ENCODE peak calls at places on chromosomes 6 and 20, in ten cellular contexts. One of them, this sample, is unnamed.

GRCh38 chr20:31862506-31862905 is 7.8 kb downstream of the DUSP15 start:
- DNase-seq in heart left ventricle: no peak
- DNase-seq in GM12865: no peak
- DNase-seq in Peyer's patch: no peak
- DNase-seq in right atrium auricular region: no peak
- DNase-seq in dorsolateral prefrontal cortex: no peak
- DNase-seq in cardiac muscle cell: no peak
- DNase-seq in right lobe of liver: no peak
- DNase-seq in uterus: no peak
- DNase-seq in PC-9: no peak
- DNase-seq in this sample: no peak

GRCh38 chr6:106309766-106310373 is 15.7 kb downstream of the ATG5 start:
- DNase-seq in heart left ventricle: no peak
- DNase-seq in GM12865: no peak
- DNase-seq in Peyer's patch: no peak
- DNase-seq in right atrium auricular region: no peak
- DNase-seq in dorsolateral prefrontal cortex: no peak
- DNase-seq in cardiac muscle cell: peak
- DNase-seq in right lobe of liver: no peak
- DNase-seq in uterus: no peak
- DNase-seq in PC-9: no peak
- DNase-seq in this sample: no peak

GRCh38 chr20:49748525-49748838 is 34.8 kb upstream of the B4GALT5 start:
- DNase-seq in heart left ventricle: no peak
- DNase-seq in GM12865: no peak
- DNase-seq in Peyer's patch: no peak
- DNase-seq in right atrium auricular region: no peak
- DNase-seq in dorsolateral prefrontal cortex: no peak
- DNase-seq in cardiac muscle cell: no peak
- DNase-seq in right lobe of liver: no peak
- DNase-seq in uterus: no peak
- DNase-seq in PC-9: no peak
- DNase-seq in this sample: no peak

GRCh38 chr20:50317116-50317515 is 126.5 kb downstream of the CEBPB start:
- DNase-seq in heart left ventricle: no peak
- DNase-seq in GM12865: no peak
- DNase-seq in Peyer's patch: no peak
- DNase-seq in right atrium auricular region: no peak
- DNase-seq in dorsolateral prefrontal cortex: no peak
- DNase-seq in cardiac muscle cell: no peak
- DNase-seq in right lobe of liver: no peak
- DNase-seq in uterus: no peak
- DNase-seq in PC-9: no peak
- DNase-seq in this sample: no peak

GRCh38 chr20:46122071-46122470 is 4.0 kb downstream of the CD40 start:
- DNase-seq in heart left ventricle: no peak
- DNase-seq in GM12865: no peak
- DNase-seq in Peyer's patch: no peak
- DNase-seq in right atrium auricular region: no peak
- DNase-seq in dorsolateral prefrontal cortex: peak
- DNase-seq in cardiac muscle cell: peak
- DNase-seq in right lobe of liver: no peak
- DNase-seq in uterus: no peak
- DNase-seq in PC-9: peak
- DNase-seq in this sample: peak

GRCh38 chr6:88165877-88166492 is at the start of gene CNR1:
- DNase-seq in heart left ventricle: peak
- DNase-seq in GM12865: peak
- DNase-seq in Peyer's patch: peak
- DNase-seq in right atrium auricular region: no peak
- DNase-seq in dorsolateral prefrontal cortex: peak
- DNase-seq in cardiac muscle cell: peak
- DNase-seq in right lobe of liver: peak
- DNase-seq in uterus: peak
- DNase-seq in PC-9: no peak
- DNase-seq in this sample: no peak

GRCh38 chr6:67285770-67286495 is 1349.1 kb upstream of the ADGRB3 start:
- DNase-seq in heart left ventricle: no peak
- DNase-seq in GM12865: no peak
- DNase-seq in Peyer's patch: no peak
- DNase-seq in right atrium auricular region: no peak
- DNase-seq in dorsolateral prefrontal cortex: no peak
- DNase-seq in cardiac muscle cell: no peak
- DNase-seq in right lobe of liver: no peak
- DNase-seq in uterus: no peak
- DNase-seq in PC-9: no peak
- DNase-seq in this sample: no peak

GRCh38 chr6:228881-229651 is 63.2 kb upstream of the DUSP22 start:
- DNase-seq in heart left ventricle: no peak
- DNase-seq in GM12865: peak
- DNase-seq in Peyer's patch: no peak
- DNase-seq in right atrium auricular region: peak
- DNase-seq in dorsolateral prefrontal cortex: no peak
- DNase-seq in cardiac muscle cell: no peak
- DNase-seq in right lobe of liver: no peak
- DNase-seq in uterus: no peak
- DNase-seq in PC-9: no peak
- DNase-seq in this sample: no peak

DNA sequence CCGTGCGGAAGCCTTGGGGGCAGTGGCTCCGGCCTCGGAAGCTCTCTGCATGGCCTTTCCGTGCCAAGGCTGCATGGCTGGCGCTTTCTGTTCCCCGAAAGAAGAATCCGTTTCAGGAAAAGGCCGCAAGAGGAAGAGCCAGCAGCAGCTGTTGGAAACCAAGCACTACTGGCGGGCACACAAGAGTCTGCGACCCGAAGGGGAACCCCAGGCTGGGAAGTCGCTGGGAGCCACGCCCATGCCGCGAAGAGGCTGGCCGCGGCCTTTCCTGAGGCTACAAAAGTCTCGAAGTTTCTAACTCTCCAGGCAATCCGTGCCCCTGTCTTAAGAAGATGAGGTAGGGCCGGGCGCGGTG is at the start of gene CGAS:
- DNase-seq in heart left ventricle: peak
- DNase-seq in GM12865: peak
- DNase-seq in Peyer's patch: peak
- DNase-seq in right atrium auricular region: peak
- DNase-seq in dorsolateral prefrontal cortex: peak
- DNase-seq in cardiac muscle cell: peak
- DNase-seq in right lobe of liver: peak
- DNase-seq in uterus: peak
- DNase-seq in PC-9: peak
- DNase-seq in this sample: no peak
- H3K4me3 ChIP-seq in heart left ventricle: peak
- H3K4me3 ChIP-seq in GM12865: peak
- H3K4me3 ChIP-seq in Peyer's patch: peak
- H3K4me3 ChIP-seq in right atrium auricular region: peak
- H3K4me3 ChIP-seq in dorsolateral prefrontal cortex: peak
- H3K4me3 ChIP-seq in cardiac muscle cell: peak
- H3K4me3 ChIP-seq in right lobe of liver: peak
- H3K4me3 ChIP-seq in uterus: peak
- H3K4me3 ChIP-seq in PC-9: peak
- H3K4me3 ChIP-seq in this sample: peak

GRCh38 chr20:24783631-24784492 is 165.2 kb upstream of the CST7 start:
- DNase-seq in heart left ventricle: no peak
- DNase-seq in GM12865: peak
- DNase-seq in Peyer's patch: no peak
- DNase-seq in right atrium auricular region: no peak
- DNase-seq in dorsolateral prefrontal cortex: no peak
- DNase-seq in cardiac muscle cell: no peak
- DNase-seq in right lobe of liver: no peak
- DNase-seq in uterus: no peak
- DNase-seq in PC-9: no peak
- DNase-seq in this sample: no peak
- TF ChIP-seq CTCF in heart left ventricle: no peak
- TF ChIP-seq CTCF in GM12865: peak
- TF ChIP-seq CTCF in Peyer's patch: peak
- TF ChIP-seq CTCF in right atrium auricular region: no peak
- TF ChIP-seq CTCF in dorsolateral prefrontal cortex: no peak
- TF ChIP-seq CTCF in cardiac muscle cell: no peak
- TF ChIP-seq CTCF in right lobe of liver: no peak
- TF ChIP-seq CTCF in uterus: no peak
- TF ChIP-seq CTCF in PC-9: no peak
- TF ChIP-seq CTCF in this sample: peak

GRCh38 chr6:31180500-31180899 is 10.0 kb upstream of the POU5F1 start:
- DNase-seq in heart left ventricle: peak
- DNase-seq in GM12865: no peak
- DNase-seq in Peyer's patch: peak
- DNase-seq in right atrium auricular region: no peak
- DNase-seq in dorsolateral prefrontal cortex: no peak
- DNase-seq in cardiac muscle cell: peak
- DNase-seq in right lobe of liver: peak
- DNase-seq in uterus: peak
- DNase-seq in PC-9: no peak
- DNase-seq in this sample: no peak

GRCh38 chr6:31190488-31190887 is 20.0 kb upstream of the POU5F1 start:
- DNase-seq in heart left ventricle: no peak
- DNase-seq in GM12865: peak
- DNase-seq in Peyer's patch: no peak
- DNase-seq in right atrium auricular region: no peak
- DNase-seq in dorsolateral prefrontal cortex: no peak
- DNase-seq in cardiac muscle cell: no peak
- DNase-seq in right lobe of liver: no peak
- DNase-seq in uterus: no peak
- DNase-seq in PC-9: no peak
- DNase-seq in this sample: no peak

GRCh38 chr6:31187780-31188194 is 17.3 kb upstream of the POU5F1 start:
- DNase-seq in heart left ventricle: no peak
- DNase-seq in GM12865: no peak
- DNase-seq in Peyer's patch: no peak
- DNase-seq in right atrium auricular region: no peak
- DNase-seq in dorsolateral prefrontal cortex: no peak
- DNase-seq in cardiac muscle cell: no peak
- DNase-seq in right lobe of liver: no peak
- DNase-seq in uterus: no peak
- DNase-seq in PC-9: no peak
- DNase-seq in this sample: no peak

DNA sequence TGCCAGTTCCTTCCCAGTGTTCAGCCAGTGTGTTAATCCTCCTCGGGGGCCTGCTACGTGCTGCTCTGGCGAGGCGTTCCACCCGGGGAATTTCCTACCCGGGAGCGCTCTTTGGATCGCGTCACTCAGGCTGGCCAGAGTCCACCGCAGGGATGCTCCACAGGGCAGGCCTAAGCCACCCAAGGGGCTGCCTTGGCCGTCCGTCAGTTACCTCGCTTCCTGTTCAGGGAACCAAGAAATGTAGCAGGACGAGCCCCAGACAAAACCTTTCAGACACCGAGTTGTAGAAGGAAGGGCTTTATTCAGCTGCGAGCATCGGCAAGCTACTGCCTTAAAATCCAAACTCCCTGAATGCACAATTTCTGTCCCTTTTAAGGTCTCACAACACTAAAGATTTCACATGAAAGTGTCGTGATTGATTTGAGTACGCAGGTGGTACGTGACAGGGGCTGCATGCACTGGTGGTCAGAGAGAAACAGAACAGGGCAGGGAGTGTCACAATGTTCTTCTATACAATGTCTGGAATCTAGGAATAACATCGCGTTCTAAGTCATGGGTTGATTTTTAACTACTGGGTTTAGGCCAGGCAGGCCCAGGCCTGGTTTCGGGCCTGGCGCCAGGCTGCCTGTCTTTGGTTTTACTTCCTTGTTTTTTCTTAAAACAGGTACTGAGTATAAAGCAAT is 15.7 kb upstream of the POU5F1 start:
- DNase-seq in heart left ventricle: peak
- DNase-seq in GM12865: peak
- DNase-seq in Peyer's patch: no peak
- DNase-seq in right atrium auricular region: peak
- DNase-seq in dorsolateral prefrontal cortex: no peak
- DNase-seq in cardiac muscle cell: no peak
- DNase-seq in right lobe of liver: peak
- DNase-seq in uterus: no peak
- DNase-seq in PC-9: no peak
- DNase-seq in this sample: peak
- H3K4me3 ChIP-seq in heart left ventricle: peak
- H3K4me3 ChIP-seq in GM12865: peak
- H3K4me3 ChIP-seq in Peyer's patch: peak
- H3K4me3 ChIP-seq in right atrium auricular region: peak
- H3K4me3 ChIP-seq in dorsolateral prefrontal cortex: no peak
- H3K4me3 ChIP-seq in cardiac muscle cell: no peak
- H3K4me3 ChIP-seq in right lobe of liver: peak
- H3K4me3 ChIP-seq in uterus: no peak
- H3K4me3 ChIP-seq in PC-9: no peak
- H3K4me3 ChIP-seq in this sample: peak

DNA sequence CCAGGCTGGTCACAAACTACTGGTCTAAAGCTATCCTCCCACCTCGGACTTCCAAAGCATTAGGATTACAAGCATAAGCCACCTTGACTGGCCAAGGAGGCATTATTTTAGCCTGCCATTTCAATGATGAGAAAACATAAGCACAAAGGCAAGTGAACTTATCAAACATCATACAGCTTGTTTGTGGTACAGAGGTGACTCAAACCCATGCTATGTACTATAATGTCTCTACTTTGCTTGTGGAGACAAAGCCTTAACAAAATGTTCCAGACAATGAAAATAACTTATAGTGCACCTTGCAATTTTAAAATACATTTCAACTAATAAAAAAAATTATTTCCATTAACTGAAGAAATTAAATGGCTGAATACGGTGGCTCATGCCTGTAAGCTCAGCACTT is 26.2 kb downstream of the HDAC2 start:
- DNase-seq in heart left ventricle: no peak
- DNase-seq in GM12865: no peak
- DNase-seq in Peyer's patch: no peak
- DNase-seq in right atrium auricular region: no peak
- DNase-seq in dorsolateral prefrontal cortex: no peak
- DNase-seq in cardiac muscle cell: no peak
- DNase-seq in right lobe of liver: no peak
- DNase-seq in uterus: no peak
- DNase-seq in PC-9: no peak
- DNase-seq in this sample: no peak
- TF ChIP-seq CTCF in heart left ventricle: no peak
- TF ChIP-seq CTCF in GM12865: no peak
- TF ChIP-seq CTCF in Peyer's patch: no peak
- TF ChIP-seq CTCF in right atrium auricular region: no peak
- TF ChIP-seq CTCF in dorsolateral prefrontal cortex: no peak
- TF ChIP-seq CTCF in cardiac muscle cell: no peak
- TF ChIP-seq CTCF in right lobe of liver: no peak
- TF ChIP-seq CTCF in uterus: no peak
- TF ChIP-seq CTCF in PC-9: no peak
- TF ChIP-seq CTCF in this sample: no peak

GRCh38 chr20:709864-710761 is 34.5 kb upstream of the SCRT2 start:
- DNase-seq in heart left ventricle: no peak
- DNase-seq in GM12865: no peak
- DNase-seq in Peyer's patch: no peak
- DNase-seq in right atrium auricular region: no peak
- DNase-seq in dorsolateral prefrontal cortex: no peak
- DNase-seq in cardiac muscle cell: no peak
- DNase-seq in right lobe of liver: no peak
- DNase-seq in uterus: no peak
- DNase-seq in PC-9: no peak
- DNase-seq in this sample: no peak
- H3K4me3 ChIP-seq in heart left ventricle: peak
- H3K4me3 ChIP-seq in GM12865: no peak
- H3K4me3 ChIP-seq in Peyer's patch: no peak
- H3K4me3 ChIP-seq in right atrium auricular region: peak
- H3K4me3 ChIP-seq in dorsolateral prefrontal cortex: peak
- H3K4me3 ChIP-seq in cardiac muscle cell: peak
- H3K4me3 ChIP-seq in right lobe of liver: no peak
- H3K4me3 ChIP-seq in uterus: no peak
- H3K4me3 ChIP-seq in PC-9: no peak
- H3K4me3 ChIP-seq in this sample: no peak